ENCODE peak calls at places on chromosomes 6 and 20, in four cellular contexts. F is heart left ventricle, V is cardiac muscle cell, Z is heart right ventricle. J is an unnamed sample.

GRCh38 chr6:74170118-74170517 is 474.1 kb downstream of the CD109 start:
- DNase-seq in F (no peak), V (peak; percentile 13), Z (no peak), J (no peak)

GRCh38 chr6:55445648-55446204 is 118.5 kb downstream of the GFRAL start:
- DNase-seq in F (no peak), V (peak; percentile 61), Z (no peak), J (no peak)

GRCh38 chr6:36387440-36388303 is at the start of gene ETV7:
- DNase-seq in F (peak; percentile 11), V (peak; percentile 30), Z (no peak), J (no peak)

GRCh38 chr6:85450578-85450884 is 648 bp downstream of the NT5E start:
- DNase-seq in F (no peak), V (no peak), Z (no peak), J (no peak)

GRCh38 chr6:110137924-110138887 is 41.3 kb downstream of the WASF1 start:
- DNase-seq in F (no peak), V (no peak), Z (no peak), J (no peak)

GRCh38 chr6:36721369-36722140 is 23.9 kb downstream of the RAB44 start:
- DNase-seq in F (no peak), V (no peak), Z (no peak), J (no peak)

GRCh38 chr6:16999486-17000436 is 102.1 kb upstream of the STMND1 start:
- DNase-seq in F (no peak), V (peak; percentile 76), Z (no peak), J (no peak)

GRCh38 chr6:2155206-2155605 is 90.2 kb downstream of the GMDS start:
- DNase-seq in F (no peak), V (no peak), Z (no peak), J (no peak)

GRCh38 chr6:135179920-135180457 is 1.1 kb upstream of the MYB start:
- DNase-seq in F (no peak), V (no peak), Z (no peak), J (no peak)

GRCh38 chr6:19860235-19860877 is 23.2 kb downstream of the ID4 start:
- DNase-seq in F (no peak), V (no peak), Z (no peak), J (no peak)

GRCh38 chr6:37691904-37692806 is 5.5 kb downstream of the MDGA1 start:
- DNase-seq in F (peak; percentile 66), V (peak; percentile 74), Z (peak; percentile 67), J (no peak)

GRCh38 chr6:130826442-130827246 is 562 bp upstream of the SMLR1 start:
- DNase-seq in F (no peak), V (no peak), Z (no peak), J (no peak)

GRCh38 chr6:42337985-42338572 is 113.6 kb downstream of the TRERF1 start:
- DNase-seq in F (no peak), V (no peak), Z (no peak), J (no peak)

GRCh38 chr6:72811971-72812421 is 190.1 kb downstream of the KCNQ5 start:
- DNase-seq in F (no peak), V (peak; percentile 34), Z (no peak), J (no peak)

GRCh38 chr20:50744143-50744792 is 12.9 kb downstream of the PARD6B start:
- DNase-seq in F (peak; percentile 61), V (peak; percentile 93), Z (peak; percentile 71), J (no peak)

GRCh38 chr20:25863536-25864325 is 167.1 kb upstream of the ZNF337 start:
- DNase-seq in F (no peak), V (peak; percentile 26), Z (no peak), J (peak; percentile 84)

GRCh38 chr20:25272223-25273000 is 24.5 kb downstream of the PYGB start:
- DNase-seq in F (peak; percentile 4), V (no peak), Z (peak; percentile 3), J (no peak)

GRCh38 chr6:163826668-163827067 is 412.1 kb downstream of the QKI start:
- DNase-seq in F (no peak), V (no peak), Z (no peak), J (no peak)

GRCh38 chr6:42045538-42046460 is 4.5 kb upstream of the TAF8 start:
- DNase-seq in F (peak; percentile 88), V (peak; percentile 93), Z (peak; percentile 90), J (peak; percentile 98)

GRCh38 chr6:88587158-88587537 is 376.3 kb downstream of the RNGTT start:
- DNase-seq in F (no peak), V (no peak), Z (no peak), J (peak; percentile 76)

GRCh38 chr20:23214903-23215302 is 128.8 kb upstream of the CD93 start:
- DNase-seq in F (no peak), V (no peak), Z (no peak), J (no peak)

GRCh38 chr6:36679043-36679821 is 718 bp downstream of the CDKN1A start:
- DNase-seq in F (peak; percentile 73), V (peak; percentile 61), Z (peak; percentile 82), J (no peak)

GRCh38 chr6:166957087-166957804 is 896 bp upstream of the RNASET2 start:
- DNase-seq in F (peak; percentile 63), V (peak; percentile 33), Z (peak; percentile 32), J (no peak)

GRCh38 chr6:48249071-48249470 is 138.1 kb upstream of the PTCHD4 start:
- DNase-seq in F (no peak), V (no peak), Z (no peak), J (no peak)

GRCh38 chr20:62834967-62835730 is 18.3 kb downstream of the COL9A3 start:
- DNase-seq in F (no peak), V (no peak), Z (no peak), J (no peak)

DNA sequence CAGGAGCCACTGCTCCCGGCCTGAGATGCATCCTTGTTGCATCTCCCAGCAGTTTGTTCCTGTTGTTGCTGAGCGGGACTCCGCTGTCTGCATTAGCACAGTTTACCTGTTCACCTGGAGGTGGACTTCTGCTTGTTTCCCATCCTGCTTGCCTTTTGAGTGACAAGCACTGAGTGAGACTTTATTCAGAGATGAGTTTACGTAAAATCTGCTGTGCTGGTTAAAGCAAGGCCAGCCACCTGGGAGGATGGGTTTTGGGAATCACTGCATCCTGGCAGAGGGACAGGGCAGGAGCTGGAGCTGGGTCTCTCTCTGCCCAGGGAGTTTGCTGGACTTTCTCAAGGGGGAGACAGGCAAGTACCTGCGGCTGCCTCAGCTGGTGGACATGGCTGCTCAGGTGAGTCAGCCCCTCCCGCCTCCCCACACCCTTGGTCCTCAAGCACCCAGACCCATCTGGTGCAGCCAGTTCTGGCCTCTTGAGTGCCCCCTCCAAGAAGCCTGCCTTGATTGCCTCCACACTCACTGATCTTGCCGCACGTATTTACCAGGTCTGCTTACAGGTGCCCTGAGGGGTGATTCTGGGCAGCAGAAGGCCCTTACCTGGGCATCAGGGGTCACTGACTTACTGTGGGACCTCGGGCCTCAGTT is 55.5 kb downstream of the SRC start:
- DNase-seq in F (no peak), V (no peak), Z (no peak), J (no peak)
- H3K27ac ChIP-seq in F (no peak overlapping the region), V (no peak overlapping the region), Z (no peak overlapping the region), J (no peak overlapping the region)

GRCh38 chr6:33885121-33886057 is 81.6 kb upstream of the MLN start:
- DNase-seq in F (no peak), V (peak; percentile 30), Z (no peak), J (no peak)
- H3K27ac ChIP-seq in F (no peak overlapping the region), V (no peak overlapping the region), Z (no peak overlapping the region), J (peak overlapping the region; percentile 75)

GRCh38 chr6:142796024-142796423 is 149.0 kb downstream of the HIVEP2 start:
- DNase-seq in F (no peak), V (no peak), Z (no peak), J (no peak)
- H3K27ac ChIP-seq in F (no peak overlapping the region), V (no peak overlapping the region), Z (no peak overlapping the region), J (no peak overlapping the region)

GRCh38 chr6:117444600-117444999 is 18.9 kb upstream of the ROS1 start:
- DNase-seq in F (no peak), V (peak; percentile 76), Z (no peak), J (no peak)

GRCh38 chr6:117441824-117442264 is 16.1 kb upstream of the ROS1 start:
- DNase-seq in F (no peak), V (peak; percentile 89), Z (no peak), J (no peak)

GRCh38 chr6:117440558-117441525 is 15.1 kb upstream of the ROS1 start:
- DNase-seq in F (no peak), V (peak; percentile 76), Z (no peak), J (no peak)
- H3K27ac ChIP-seq in F (no peak overlapping the region), V (no peak overlapping the region), Z (no peak overlapping the region), J (no peak overlapping the region)

DNA sequence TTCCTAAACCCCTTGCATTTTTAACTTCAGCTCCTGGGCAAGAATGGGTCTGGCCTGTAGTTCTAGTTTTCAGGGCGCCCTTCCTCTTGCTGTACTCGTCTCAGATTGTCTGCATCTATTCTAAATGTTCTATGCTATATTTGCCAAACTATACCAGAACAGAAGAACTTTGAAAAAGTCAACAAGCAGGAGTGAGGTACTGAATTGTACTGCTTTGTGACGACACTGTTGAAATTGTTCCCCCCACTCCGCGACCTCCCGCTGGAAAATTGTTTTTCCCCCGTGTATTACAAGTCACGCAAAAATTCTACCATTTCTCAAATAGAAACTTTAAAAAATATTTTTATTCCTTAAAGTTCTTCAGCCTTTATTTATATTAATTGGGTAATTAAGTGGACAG is 73.9 kb downstream of the CBFA2T2 start:
- DNase-seq in F (no peak), V (no peak), Z (no peak), J (no peak)
- H3K27ac ChIP-seq in F (no peak overlapping the region), V (peak overlapping the region; percentile 74), Z (no peak overlapping the region), J (no peak overlapping the region)

GRCh38 chr20:48026981-48027592 is 241.8 kb upstream of the SULF2 start:
- DNase-seq in F (no peak), V (peak; percentile 32), Z (no peak), J (no peak)
- H3K27ac ChIP-seq in F (no peak overlapping the region), V (no peak overlapping the region), Z (no peak overlapping the region), J (peak overlapping the region; percentile 20)

GRCh38 chr20:64257107-64257757 is 1.7 kb downstream of the PCMTD2 start:
- DNase-seq in F (no peak), V (no peak), Z (no peak), J (no peak)
- H3K27ac ChIP-seq in F (no peak overlapping the region), V (no peak overlapping the region), Z (peak overlapping the region; percentile 93), J (no peak overlapping the region)

GRCh38 chr6:27867051-27867940 is 44.9 kb downstream of the OR2B2 start:
- DNase-seq in F (peak; percentile 53), V (peak; percentile 82), Z (peak; percentile 53), J (no peak)
- H3K27ac ChIP-seq in F (peak overlapping the region; percentile 85), V (peak overlapping the region; percentile 18), Z (no peak overlapping the region), J (peak overlapping the region; percentile 11)

GRCh38 chr20:31945319-31945718 is 6.5 kb downstream of the PDRG1 start:
- DNase-seq in F (no peak), V (no peak), Z (no peak), J (no peak)
- H3K27ac ChIP-seq in F (no peak overlapping the region), V (no peak overlapping the region), Z (no peak overlapping the region), J (no peak overlapping the region)